ENCODE peak calls at places on chromosome 10, in four cellular contexts. E is A549, D is HepG2, Z is WTC11. X is an unnamed sample.

GRCh38 chr10:13019280-13019679 is 17.8 kb upstream of the CCDC3 start:
- DNase-seq in E (no peak), D (no peak), Z (no peak), X (no peak)

GRCh38 chr10:102815790-102816549 is 21.2 kb downstream of the CYP17A1 start:
- DNase-seq in E (no peak), D (no peak), Z (no peak), X (no peak)

GRCh38 chr10:84293574-84294016 is 34.8 kb upstream of the CCSER2 start:
- DNase-seq in E (no peak), D (no peak), Z (no peak), X (peak; percentile 92)

GRCh38 chr10:97887399-97887798 is 37.8 kb downstream of the GOLGA7B start:
- DNase-seq in E (no peak), D (no peak), Z (no peak), X (peak; percentile 29)

GRCh38 chr10:71782917-71783490 is 9.7 kb upstream of the VSIR start:
- DNase-seq in E (no peak), D (no peak), Z (no peak), X (no peak)

GRCh38 chr10:3848768-3849643 is 64.0 kb upstream of the KLF6 start:
- DNase-seq in E (no peak), D (no peak), Z (no peak), X (no peak)

GRCh38 chr10:103733002-103733419 is 122.4 kb downstream of the SH3PXD2A start:
- DNase-seq in E (no peak), D (no peak), Z (no peak), X (no peak)

GRCh38 chr10:44994752-44995530 is 5.8 kb upstream of the ZNF22 start:
- DNase-seq in E (no peak), D (no peak), Z (no peak), X (no peak)

GRCh38 chr10:80685355-80685754 is 147.7 kb downstream of the SH2D4B start:
- DNase-seq in E (no peak), D (peak; percentile 13), Z (no peak), X (no peak)

GRCh38 chr10:21238717-21239116 is 286.8 kb downstream of the SKIDA1 start:
- DNase-seq in E (peak; percentile 13), D (no peak), Z (no peak), X (no peak)

GRCh38 chr10:36129051-36129450 is 487.0 kb upstream of the FZD8 start:
- DNase-seq in E (no peak), D (no peak), Z (no peak), X (no peak)

GRCh38 chr10:19817251-19818046 is 1.2 kb downstream of the PLXDC2 start:
- DNase-seq in E (no peak), D (no peak), Z (peak; percentile 76), X (no peak)

GRCh38 chr10:86349940-86350630 is 16.5 kb downstream of the GRID1 start:
- DNase-seq in E (no peak), D (no peak), Z (no peak), X (no peak)

GRCh38 chr10:44386546-44387052 is 1.7 kb upstream of the CXCL12 start:
- DNase-seq in E (peak; percentile 48), D (peak; percentile 35), Z (peak; percentile 78), X (peak; percentile 89)

GRCh38 chr10:125081931-125082330 is 78.4 kb downstream of the CTBP2 start:
- DNase-seq in E (no peak), D (no peak), Z (no peak), X (no peak)

GRCh38 chr10:5442056-5442989 is 30.0 kb downstream of the NET1 start:
- DNase-seq in E (peak; percentile 51), D (peak; percentile 43), Z (no peak), X (peak; percentile 29)

GRCh38 chr10:129970404-129971364 is 6.6 kb upstream of the EBF3 start:
- DNase-seq in E (no peak), D (no peak), Z (peak; percentile 37), X (no peak)

GRCh38 chr10:102405632-102406031 is 10.1 kb downstream of the NFKB2 start:
- DNase-seq in E (no peak), D (no peak), Z (no peak), X (no peak)

GRCh38 chr10:26714385-26714784 is 16.9 kb downstream of the PDSS1 start:
- DNase-seq in E (no peak), D (no peak), Z (no peak), X (no peak)

GRCh38 chr10:47326306-47326926 is 4.2 kb downstream of the GDF2 start:
- DNase-seq in E (no peak), D (no peak), Z (no peak), X (peak; percentile 57)

GRCh38 chr10:123550680-123551096 is 115.5 kb upstream of the GPR26 start:
- DNase-seq in E (no peak), D (no peak), Z (no peak), X (no peak)

GRCh38 chr10:72344932-72345331 is 9.8 kb downstream of the DNAJB12 start:
- DNase-seq in E (no peak), D (no peak), Z (no peak), X (no peak)

GRCh38 chr10:34522542-34522941 is 292.6 kb downstream of the PARD3 start:
- DNase-seq in E (peak; percentile 78), D (no peak), Z (no peak), X (no peak)

GRCh38 chr10:102065561-102066420 is 642 bp downstream of the HPS6 start:
- DNase-seq in E (peak; percentile 48), D (no peak), Z (peak; percentile 57), X (peak; percentile 29)

GRCh38 chr10:52639652-52640051 is 132.9 kb downstream of the MBL2 start:
- DNase-seq in E (no peak), D (no peak), Z (no peak), X (no peak)

GRCh38 chr10:28722065-28722803 is 44.9 kb downstream of the BAMBI start:
- DNase-seq in E (peak; percentile 31), D (no peak), Z (peak; percentile 68), X (no peak)

GRCh38 chr10:120514035-120514620 is 57.1 kb downstream of the PLPP4 start:
- DNase-seq in E (peak; percentile 27), D (peak; percentile 24), Z (peak; percentile 77), X (peak; percentile 56)

GRCh38 chr10:80252296-80252887 is 37.1 kb downstream of the MAT1A start:
- DNase-seq in E (no peak), D (no peak), Z (no peak), X (no peak)

GRCh38 chr10:19592276-19592675 is 224.0 kb upstream of the PLXDC2 start:
- DNase-seq in E (peak; percentile 7), D (peak; percentile 45), Z (no peak), X (no peak)

GRCh38 chr10:22442468-22442867 is 97.2 kb downstream of the SPAG6 start:
- DNase-seq in E (no peak), D (no peak), Z (no peak), X (no peak)

GRCh38 chr10:17454181-17454800 is at the start of gene ST8SIA6:
- DNase-seq in E (peak; percentile 37), D (no peak), Z (peak; percentile 66), X (peak; percentile 77)

GRCh38 chr10:46310143-46310514 is 23.3 kb downstream of the ANTXRL start:
- DNase-seq in E (no peak), D (no peak), Z (no peak), X (no peak)

GRCh38 chr10:131838921-131839320 is 61.9 kb upstream of the PPP2R2D start:
- DNase-seq in E (no peak), D (no peak), Z (no peak), X (no peak)

GRCh38 chr10:124648738-124649137 is 95.4 kb downstream of the FAM53B start:
- DNase-seq in E (no peak), D (no peak), Z (no peak), X (peak; percentile 60)

GRCh38 chr10:124225468-124226270 is 132.3 kb upstream of the CHST15 start:
- DNase-seq in E (no peak), D (no peak), Z (no peak), X (no peak)

GRCh38 chr10:102119417-102120141 is 589 bp downstream of the LDB1 start:
- DNase-seq in E (peak; percentile 70), D (no peak), Z (peak; percentile 61), X (peak; percentile 80)

GRCh38 chr10:97463363-97464132 is 17.6 kb downstream of the ZDHHC16 start:
- DNase-seq in E (peak; percentile 62), D (peak; percentile 87), Z (peak; percentile 52), X (peak; percentile 38)

GRCh38 chr10:48466611-48467240 is 138.1 kb downstream of the ARHGAP22 start:
- DNase-seq in E (no peak), D (no peak), Z (no peak), X (no peak)
- TF ChIP-seq NR3C1 in E (no peak), D (no peak), Z (no peak), X (no peak)

DNA sequence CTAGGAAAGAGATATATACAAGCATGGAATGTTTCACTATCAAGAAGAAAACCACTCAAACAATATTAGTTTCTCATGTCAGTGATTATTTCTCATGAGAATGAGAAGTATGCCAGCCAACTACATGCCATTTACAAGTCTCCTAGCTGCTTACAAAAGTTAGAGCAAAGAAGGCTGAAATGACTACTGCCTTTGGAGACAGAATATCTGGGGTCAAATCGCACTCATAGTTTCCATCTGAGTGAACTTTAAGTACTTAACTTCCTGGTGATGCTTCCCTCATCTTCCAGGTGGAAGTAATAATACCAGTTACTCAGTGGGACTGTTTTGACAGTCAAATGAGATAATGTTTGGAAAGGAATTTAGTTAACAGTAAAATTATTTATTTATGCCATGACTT is 42.0 kb upstream of the RHOBTB1 start:
- DNase-seq in E (no peak), D (no peak), Z (no peak), X (no peak)
- TF ChIP-seq MAX in E (no peak), D (no peak), Z (no peak), X (no peak)

GRCh38 chr10:101054351-101054750 is 7.4 kb upstream of the KAZALD1 start:
- DNase-seq in E (no peak), D (no peak), Z (no peak), X (no peak)
- TF ChIP-seq NR3C1 in E (no peak), D (no peak), Z (no peak), X (no peak)

GRCh38 chr10:90658791-90659190 is 199.0 kb downstream of the HTR7 start:
- DNase-seq in E (no peak), D (no peak), Z (peak; percentile 28), X (no peak)
- TF ChIP-seq MAX in E (no peak), D (no peak), Z (no peak), X (no peak)